ENCODE peak calls at places on chromosome 1, in seven cellular contexts. R is HCT116, S is amniotic epithelial cell, A is bronchial epithelial cell, J is stomach, M is amygdala, O is AG04450. U is an unnamed sample.

GRCh38 chr1:243926803-243927245 is 76.8 kb upstream of the AKT3 start:
- DNase-seq in O (peak), A (peak), R (peak), S (peak), J (no peak), M (no peak), U (no peak)

GRCh38 chr1:7278045-7278444 is 492.8 kb downstream of the CAMTA1 start:
- DNase-seq in M (no peak), R (no peak), S (no peak), J (peak), O (no peak), A (peak), U (no peak)

GRCh38 chr1:167161242-167161641 is 59.4 kb upstream of the POU2F1 start:
- DNase-seq in J (no peak), S (peak), R (peak), M (no peak), O (no peak), A (peak), U (no peak)

GRCh38 chr1:3015269-3015635 is 6.0 kb upstream of the ACTRT2 start:
- DNase-seq in J (no peak), S (no peak), A (no peak), O (no peak), R (no peak), M (no peak), U (no peak)

GRCh38 chr1:26894263-26894662 is 4.2 kb upstream of the GPN2 start:
- DNase-seq in R (no peak), J (no peak), M (no peak), S (no peak), A (peak), O (no peak), U (no peak)

GRCh38 chr1:161298116-161298515 is 11.7 kb downstream of the MPZ start:
- DNase-seq in J (no peak), M (no peak), R (no peak), O (no peak), A (no peak), S (no peak), U (no peak)

GRCh38 chr1:100006688-100007087 is 36.9 kb downstream of the SLC35A3 start:
- DNase-seq in J (no peak), M (no peak), S (no peak), O (no peak), A (no peak), R (no peak), U (no peak)

GRCh38 chr1:211551628-211552465 is 27.1 kb downstream of the SLC30A1 start:
- DNase-seq in O (peak), S (peak), A (peak), M (no peak), J (peak), R (no peak), U (no peak)

GRCh38 chr1:107262472-107263286 is 121.8 kb downstream of the NTNG1 start:
- DNase-seq in J (no peak), S (no peak), M (no peak), O (no peak), R (no peak), A (peak), U (peak)

GRCh38 chr1:1162597-1163537 is 10.8 kb upstream of the TTLL10 start:
- DNase-seq in M (no peak), S (no peak), R (peak), A (peak), J (peak), O (no peak), U (no peak)

GRCh38 chr1:230754831-230755230 is 7.6 kb downstream of the CAPN9 start:
- DNase-seq in O (no peak), M (no peak), S (peak), A (no peak), J (peak), R (no peak), U (no peak)

GRCh38 chr1:42419449-42419848 is 36.4 kb downstream of the ZMYND12 start:
- DNase-seq in M (no peak), R (no peak), O (no peak), J (no peak), S (peak), A (no peak), U (no peak)

GRCh38 chr1:244113532-244114320 is 62.6 kb downstream of the ZBTB18 start:
- DNase-seq in M (no peak), S (peak), R (no peak), O (no peak), J (no peak), A (no peak), U (no peak)

GRCh38 chr1:51284487-51284954 is 45.8 kb downstream of the TTC39A start:
- DNase-seq in A (no peak), R (peak), J (peak), M (no peak), S (peak), O (no peak), U (no peak)

GRCh38 chr1:226708967-226709396 is 30.1 kb downstream of the ITPKB start:
- DNase-seq in S (no peak), R (no peak), O (no peak), J (no peak), M (no peak), A (no peak), U (no peak)

GRCh38 chr1:54053745-54054437 is 483 bp downstream of the TCEANC2 start:
- DNase-seq in S (peak), A (peak), O (no peak), J (no peak), R (no peak), M (peak), U (no peak)

GRCh38 chr1:85576256-85576641 is 4.3 kb upstream of the CCN1 start:
- DNase-seq in R (no peak), J (no peak), M (no peak), O (no peak), A (no peak), S (no peak), U (no peak)

GRCh38 chr1:65825736-65826135 is 33.0 kb downstream of the PDE4B start:
- DNase-seq in O (peak), S (peak), A (peak), J (no peak), R (no peak), M (no peak), U (no peak)

GRCh38 chr1:232352956-232353355 is 277.0 kb downstream of the SIPA1L2 start:
- DNase-seq in R (no peak), M (no peak), O (no peak), S (peak), J (no peak), A (no peak), U (no peak)

U was measured in nucleus accumbens.